ENCODE peak calls at places on chromosomes 3 and 15, in six cellular contexts. U, W, J, I, B and O are unnamed samples.

GRCh38 chr3:136078421-136079364 is 113.2 kb downstream of the PPP2R3A start:
- DNase-seq in U (peak), W (no peak), J (no peak), I (no peak), B (no peak), O (peak)

GRCh38 chr3:25424238-25425013 is 3.6 kb upstream of the RARB start:
- DNase-seq in U (no peak), W (no peak), J (no peak), I (no peak), B (no peak), O (no peak)

GRCh38 chr3:172946061-172946460 is 195.0 kb downstream of the SPATA16 start:
- DNase-seq in U (no peak), W (no peak), J (no peak), I (no peak), B (no peak), O (no peak)

GRCh38 chr3:52055537-52056351 is 627 bp downstream of the DUSP7 start:
- DNase-seq in U (peak), W (no peak), J (peak), I (no peak), B (no peak), O (peak)

GRCh38 chr15:67997996-67998395 is 56.1 kb upstream of the PIAS1 start:
- DNase-seq in U (peak), W (no peak), J (no peak), I (no peak), B (no peak), O (no peak)

GRCh38 chr3:141379250-141379872 is 11.1 kb downstream of the ZBTB38 start:
- DNase-seq in U (no peak), W (no peak), J (no peak), I (no peak), B (peak), O (no peak)

GRCh38 chr3:72230774-72231379 is 445.9 kb upstream of the PROK2 start:
- DNase-seq in U (no peak), W (no peak), J (no peak), I (no peak), B (no peak), O (no peak)

GRCh38 chr3:15659254-15659975 is 57.9 kb downstream of the BTD start:
- DNase-seq in U (no peak), W (no peak), J (no peak), I (no peak), B (no peak), O (no peak)

GRCh38 chr3:66031102-66031698 is 7.5 kb downstream of the MAGI1 start:
- DNase-seq in U (no peak), W (no peak), J (no peak), I (no peak), B (no peak), O (no peak)

GRCh38 chr3:177447938-177448337 is 250.7 kb upstream of the TBL1XR1 start:
- DNase-seq in U (no peak), W (peak), J (no peak), I (no peak), B (no peak), O (no peak)

GRCh38 chr15:40918799-40919392 is 10.2 kb upstream of the DLL4 start:
- DNase-seq in U (no peak), W (no peak), J (no peak), I (no peak), B (no peak), O (peak)

GRCh38 chr3:197615430-197615829 is 59.7 kb upstream of the BDH1 start:
- DNase-seq in U (no peak), W (no peak), J (no peak), I (no peak), B (no peak), O (no peak)

GRCh38 chr3:41143421-41144031 is 55.8 kb upstream of the CTNNB1 start:
- DNase-seq in U (no peak), W (no peak), J (no peak), I (no peak), B (no peak), O (no peak)

GRCh38 chr15:87498545-87498944 is 758.0 kb downstream of the NTRK3 start:
- DNase-seq in U (no peak), W (no peak), J (no peak), I (no peak), B (no peak), O (no peak)

GRCh38 chr15:90291679-90292356 is 26.3 kb downstream of the NGRN start:
- DNase-seq in U (peak), W (peak), J (peak), I (no peak), B (no peak), O (peak)

GRCh38 chr3:78455737-78456136 is 1312.1 kb downstream of the ROBO1 start:
- DNase-seq in U (no peak), W (no peak), J (no peak), I (no peak), B (no peak), O (no peak)

GRCh38 chr15:69074011-69074842 is 59.7 kb downstream of the NOX5 start:
- DNase-seq in U (peak), W (no peak), J (peak), I (peak), B (no peak), O (peak)

GRCh38 chr15:84625125-84625524 is 24.3 kb downstream of the ZSCAN2 start:
- DNase-seq in U (peak), W (no peak), J (no peak), I (no peak), B (no peak), O (no peak)

GRCh38 chr3:79148786-79149185 is 619.0 kb downstream of the ROBO1 start:
- DNase-seq in U (no peak), W (no peak), J (no peak), I (no peak), B (no peak), O (no peak)

GRCh38 chr3:44995142-44995770 is 19.2 kb downstream of the EXOSC7 start:
- DNase-seq in U (no peak), W (no peak), J (no peak), I (no peak), B (no peak), O (no peak)

DNA sequence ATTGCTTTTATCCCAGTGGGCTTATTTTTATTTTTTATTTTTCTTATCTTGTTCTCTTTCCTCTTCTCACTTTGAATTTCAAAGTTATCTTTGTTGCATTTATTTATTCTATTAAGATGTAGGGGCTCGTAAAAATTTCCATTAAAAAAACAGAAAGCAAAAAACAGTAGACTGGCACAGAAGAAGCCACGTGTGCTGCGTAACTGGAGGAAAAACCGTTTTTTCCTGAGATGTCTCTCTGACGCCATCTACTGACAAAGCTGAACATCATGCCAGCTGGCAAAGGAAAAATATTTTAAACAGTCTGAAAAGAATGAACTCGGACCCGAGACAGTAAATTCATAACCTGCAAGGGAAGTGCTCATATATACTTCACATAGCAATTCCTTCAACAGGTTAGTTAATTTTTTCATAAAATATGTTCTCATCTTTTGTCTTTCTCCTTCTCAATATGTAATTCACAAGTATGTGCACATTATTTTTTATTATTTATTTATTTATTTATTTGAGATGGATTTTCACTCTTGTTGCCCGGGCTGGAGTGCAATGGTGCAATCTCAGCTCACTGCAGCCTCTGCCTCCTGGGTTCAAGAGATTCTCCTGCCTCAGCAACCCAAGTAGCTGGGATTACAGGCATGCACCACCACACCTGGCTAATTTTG is 10.5 kb upstream of the MFSD1 start:
- DNase-seq in U (peak), W (peak), J (no peak), I (no peak), B (no peak), O (peak)
- TF ChIP-seq ATF3 in U (no peak), W (no peak), J (no peak), I (peak), B (peak), O (no peak)

GRCh38 chr15:77027697-77028450 is 32.9 kb downstream of the PSTPIP1 start:
- DNase-seq in U (peak), W (no peak), J (peak), I (no peak), B (no peak), O (no peak)

GRCh38 chr15:77030928-77031375 is 36.0 kb downstream of the PSTPIP1 start:
- DNase-seq in U (no peak), W (no peak), J (peak), I (no peak), B (no peak), O (no peak)

GRCh38 chr15:77030042-77030927 is 35.4 kb downstream of the PSTPIP1 start:
- DNase-seq in U (no peak), W (no peak), J (peak), I (no peak), B (no peak), O (no peak)

GRCh38 chr15:77028451-77029165 is 33.7 kb downstream of the PSTPIP1 start:
- DNase-seq in U (no peak), W (no peak), J (no peak), I (no peak), B (no peak), O (no peak)

DNA sequence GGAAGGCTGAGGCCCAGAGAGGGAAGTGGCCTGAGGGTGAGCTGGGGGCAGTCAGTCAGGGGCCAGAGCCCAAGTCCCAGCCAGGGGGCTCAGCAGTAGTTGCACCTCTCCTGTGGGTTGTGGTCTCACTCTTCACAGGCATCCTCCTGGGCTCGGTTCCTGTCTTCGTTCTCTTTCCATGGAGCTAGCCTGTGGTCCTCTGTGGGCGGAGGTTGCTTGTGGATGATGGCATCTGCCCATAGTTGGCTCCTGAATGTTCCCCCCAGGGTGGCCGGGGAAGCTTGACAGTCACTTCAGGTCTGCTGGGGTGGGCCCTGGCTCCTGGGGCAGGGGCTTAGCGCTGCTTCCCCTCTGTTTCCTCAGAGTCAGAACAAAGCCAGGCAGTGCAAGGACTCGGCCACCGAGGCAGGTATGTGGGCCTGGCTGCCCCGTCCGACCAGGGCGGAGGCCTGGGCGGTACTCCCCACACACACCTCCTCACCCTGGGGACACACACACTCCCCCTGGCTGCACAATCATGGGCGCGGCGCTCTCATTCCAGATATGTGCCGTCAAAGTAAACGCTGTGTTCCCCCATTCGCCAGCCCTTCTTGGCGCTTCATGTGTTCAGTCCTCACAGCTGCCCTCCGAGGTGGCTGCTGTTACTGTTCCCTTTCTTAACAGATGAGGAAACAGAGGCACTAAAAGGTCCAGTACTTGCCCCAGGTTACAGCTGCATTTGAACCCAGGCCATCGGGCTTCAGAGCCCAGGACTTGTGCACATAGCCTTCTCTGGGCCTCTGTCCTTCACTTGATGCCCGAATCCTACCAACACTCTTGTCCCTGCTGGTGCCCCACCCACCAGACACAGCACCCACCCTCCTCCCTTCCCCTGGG is 34.5 kb downstream of the PSTPIP1 start:
- DNase-seq in U (peak), W (no peak), J (peak), I (no peak), B (no peak), O (no peak)
- TF ChIP-seq ATF3 in U (no peak), W (no peak), J (no peak), I (no peak), B (no peak), O (no peak)

GRCh38 chr3:169615833-169616232 is 47.7 kb downstream of the MECOM start:
- DNase-seq in U (no peak), W (no peak), J (no peak), I (no peak), B (no peak), O (no peak)
- TF ChIP-seq ATF3 in U (no peak), W (no peak), J (no peak), I (no peak), B (no peak), O (no peak)

GRCh38 chr15:82549199-82549665 is 9.0 kb upstream of the RPS17 start:
- DNase-seq in U (peak), W (no peak), J (no peak), I (no peak), B (no peak), O (no peak)
- TF ChIP-seq ATF3 in U (no peak), W (no peak), J (no peak), I (no peak), B (no peak), O (no peak)

GRCh38 chr3:5226783-5227182 is 39.3 kb downstream of the EDEM1 start:
- DNase-seq in U (peak), W (peak), J (no peak), I (no peak), B (no peak), O (peak)
- TF ChIP-seq ATF3 in U (no peak), W (no peak), J (no peak), I (no peak), B (no peak), O (no peak)

DNA sequence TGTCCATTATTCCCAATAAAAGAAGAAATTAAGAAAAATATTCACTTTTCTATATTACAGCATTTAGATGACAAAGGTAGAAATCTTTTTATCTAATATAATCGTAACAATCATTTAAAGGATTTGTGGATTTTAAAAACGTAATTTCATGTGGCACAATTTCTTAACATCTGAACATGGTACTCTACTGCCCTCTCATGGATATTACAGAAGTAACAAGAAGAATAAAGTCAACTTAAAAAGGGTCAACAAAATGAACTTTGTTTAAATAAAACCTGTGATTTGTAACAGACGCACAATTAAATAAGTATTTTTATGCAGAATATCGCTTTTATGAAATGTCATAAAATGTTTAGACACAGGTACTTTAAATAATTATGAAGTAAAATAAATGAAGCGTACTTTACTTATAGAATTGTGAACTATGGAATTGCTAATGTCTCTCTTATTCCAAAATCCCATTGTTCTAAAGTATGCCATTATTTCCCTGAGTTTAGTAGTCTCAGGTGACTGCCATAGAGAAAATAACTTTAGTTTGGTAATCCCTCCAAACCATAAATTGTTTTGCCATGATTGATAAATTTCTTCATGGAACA is 366.8 kb upstream of the ZNF385D start:
- DNase-seq in U (peak), W (peak), J (no peak), I (no peak), B (no peak), O (peak)
- TF ChIP-seq ATF3 in U (no peak), W (no peak), J (no peak), I (no peak), B (no peak), O (no peak)